ENCODE peak calls at places on chromosome 11, in five cellular contexts. R is body of pancreas, M is mammary epithelial cell, Q is GM23248, Z is OCI-LY7. B is an unnamed sample.

GRCh38 chr11:111302298-111302697 is 4.0 kb downstream of the POU2AF3 start:
- DNase-seq in Q (no peak), M (no peak), R (peak), Z (peak), B (no peak)

GRCh38 chr11:71977743-71978418 is 20.8 kb upstream of the IL18BP start:
- DNase-seq in M (peak), Q (peak), R (peak), Z (peak), B (no peak)

GRCh38 chr11:47923667-47924066 is 56.7 kb upstream of the PTPRJ start:
- DNase-seq in R (peak), Q (peak), M (no peak), Z (no peak), B (no peak)

GRCh38 chr11:35804446-35805040 is 139.3 kb upstream of the LDLRAD3 start:
- DNase-seq in M (no peak), R (no peak), Z (no peak), Q (no peak), B (no peak)

GRCh38 chr11:66851698-66852465 is 5.0 kb upstream of the LRFN4 start:
- DNase-seq in M (no peak), Q (peak), Z (peak), R (no peak), B (no peak)

GRCh38 chr11:8386134-8386864 is 122.6 kb upstream of the LMO1 start:
- DNase-seq in M (no peak), Q (no peak), Z (no peak), R (no peak), B (no peak)

GRCh38 chr11:105106140-105106539 is 33.4 kb downstream of the CARD18 start:
- DNase-seq in Q (no peak), R (no peak), Z (no peak), M (no peak), B (no peak)

GRCh38 chr11:3108183-3108721 is 51.0 kb upstream of the CARS1 start:
- DNase-seq in R (no peak), M (no peak), Z (no peak), Q (no peak), B (no peak)

GRCh38 chr11:68655806-68656205 is 28.5 kb upstream of the GAL start:
- DNase-seq in M (no peak), R (no peak), Q (no peak), Z (no peak), B (no peak)

GRCh38 chr11:95404370-95404769 is 173.4 kb upstream of the SESN3 start:
- DNase-seq in Z (no peak), R (no peak), Q (no peak), M (no peak), B (no peak)

GRCh38 chr11:112694813-112695212 is 266.4 kb upstream of the NCAM1 start:
- DNase-seq in Q (peak), R (no peak), M (peak), Z (no peak), B (peak)

GRCh38 chr11:69078930-69079607 is 30.3 kb downstream of the TPCN2 start:
- DNase-seq in Q (no peak), Z (no peak), R (no peak), M (no peak), B (no peak)

GRCh38 chr11:106399075-106399500 is 321.6 kb downstream of the AASDHPPT start:
- DNase-seq in M (peak), Q (peak), R (peak), Z (no peak), B (peak)

GRCh38 chr11:67321313-67321871 is 18.1 kb downstream of the SSH3 start:
- DNase-seq in Z (no peak), Q (no peak), R (no peak), M (no peak), B (no peak)

GRCh38 chr11:69891421-69892236 is 72.4 kb upstream of the FGF3 start:
- DNase-seq in R (no peak), Q (no peak), Z (no peak), M (no peak), B (no peak)

GRCh38 chr11:62552465-62552782 is 5.8 kb upstream of the AHNAK start:
- DNase-seq in Z (no peak), M (no peak), R (no peak), Q (peak), B (no peak)

GRCh38 chr11:12540075-12540685 is 134.0 kb upstream of the TEAD1 start:
- DNase-seq in Z (no peak), M (no peak), Q (peak), R (no peak), B (no peak)

GRCh38 chr11:12542186-12542935 is 131.9 kb upstream of the TEAD1 start:
- DNase-seq in M (no peak), Z (no peak), R (no peak), Q (peak), B (no peak)

GRCh38 chr11:12539570-12539969 is 134.7 kb upstream of the TEAD1 start:
- DNase-seq in M (peak), Q (peak), Z (no peak), R (no peak), B (peak)

GRCh38 chr11:12541588-12542151 is 132.6 kb upstream of the TEAD1 start:
- DNase-seq in Z (no peak), Q (no peak), R (no peak), M (no peak), B (no peak)

DNA sequence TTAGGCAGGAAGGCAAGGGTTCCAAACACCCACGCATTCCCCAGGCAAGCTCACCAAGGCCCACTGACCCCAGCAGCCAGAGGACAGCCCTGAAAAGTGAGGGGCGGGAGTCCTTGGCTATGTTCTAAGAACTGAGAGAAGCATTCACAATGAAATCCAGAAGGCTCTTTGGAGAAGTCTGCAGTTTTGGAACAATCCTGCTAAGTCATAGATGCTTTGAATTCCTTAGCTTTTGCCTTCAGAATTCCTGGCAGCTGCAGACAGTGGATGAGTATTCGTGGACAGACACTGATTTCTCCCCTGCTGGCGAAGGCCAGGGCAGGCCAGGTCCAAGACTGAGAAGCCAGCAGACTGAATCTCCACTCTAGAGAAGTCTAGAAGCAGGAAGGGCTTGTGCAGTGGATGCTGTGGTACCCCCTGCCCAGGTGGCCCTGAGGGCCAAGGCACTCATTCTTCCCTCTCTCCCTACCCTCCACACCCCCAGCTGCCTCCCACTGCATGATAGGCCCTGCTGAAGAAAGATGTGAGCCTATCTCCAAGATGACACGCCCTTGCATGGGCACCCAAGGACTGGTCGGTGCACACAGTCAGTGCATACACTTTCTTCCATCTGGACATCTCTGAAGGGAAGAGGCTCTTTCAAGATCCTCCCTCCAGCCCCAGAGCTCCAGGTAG is 133.2 kb upstream of the TEAD1 start:
- DNase-seq in M (no peak), Q (peak), Z (no peak), R (no peak), B (no peak)
- H3K27ac ChIP-seq in M (peak), Q (peak), Z (no peak), R (no peak), B (peak)

DNA sequence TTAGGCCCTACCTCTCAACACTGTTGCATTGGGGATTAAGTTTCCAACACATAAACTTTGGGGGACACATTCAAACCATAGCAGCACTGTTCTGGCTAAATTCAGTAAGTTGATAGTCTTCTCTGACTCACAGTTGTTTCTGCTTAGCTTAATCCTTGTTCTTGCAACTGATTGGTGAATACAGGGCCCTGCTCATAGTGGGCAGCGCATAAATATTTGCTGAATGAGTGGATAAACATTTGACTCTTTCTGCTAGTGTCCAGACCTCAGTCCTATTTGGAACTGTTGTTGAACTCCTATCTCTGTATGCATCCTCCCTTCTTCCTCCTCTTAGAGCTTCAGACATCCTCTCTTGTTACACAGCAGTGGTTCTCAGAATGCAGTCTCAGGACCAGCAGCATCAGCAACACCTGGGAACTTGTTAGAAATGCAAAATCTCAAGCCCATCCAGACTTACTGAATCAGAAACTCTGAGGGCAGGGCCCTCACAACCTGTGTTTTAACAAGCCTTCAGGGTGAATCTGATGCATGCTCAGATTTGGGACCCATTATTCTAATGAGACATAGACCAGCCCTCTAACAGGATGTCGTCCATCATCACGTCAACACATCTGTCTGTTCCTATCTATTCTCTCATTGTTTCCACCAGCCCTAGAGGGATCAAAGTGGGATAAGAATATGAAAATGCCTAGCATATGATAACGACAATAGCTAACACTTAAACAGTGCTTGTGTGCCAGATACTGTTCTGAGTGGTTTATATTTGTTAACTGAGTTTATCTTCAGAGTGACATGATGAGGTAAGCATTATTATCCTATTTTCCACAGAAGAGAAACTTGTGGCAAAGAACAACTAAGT is 22.3 kb downstream of the SPON1 start:
- DNase-seq in Q (peak), Z (peak), R (no peak), M (no peak), B (no peak)
- H3K27ac ChIP-seq in Q (peak), Z (no peak), R (no peak), M (no peak), B (no peak)

GRCh38 chr11:39209966-39210365 is 2249.5 kb downstream of the LRRC4C start:
- DNase-seq in R (no peak), Q (no peak), M (no peak), Z (no peak), B (no peak)
- H3K27ac ChIP-seq in R (no peak), Q (no peak), M (no peak), Z (no peak), B (no peak)

GRCh38 chr11:92511522-92512203 is 287.0 kb downstream of the FAT3 start:
- DNase-seq in M (no peak), R (no peak), Q (no peak), Z (no peak), B (no peak)
- H3K27ac ChIP-seq in M (no peak), R (no peak), Q (no peak), Z (no peak), B (no peak)

GRCh38 chr11:9855579-9856260 is 191.8 kb downstream of the SWAP70 start:
- DNase-seq in R (no peak), Z (peak), M (no peak), Q (peak), B (no peak)
- H3K27ac ChIP-seq in R (no peak), Z (peak), M (no peak), Q (peak), B (no peak)

GRCh38 chr11:63879598-63879997 is 37.4 kb downstream of the RCOR2 start:
- DNase-seq in Z (no peak), Q (no peak), R (no peak), M (no peak), B (no peak)
- H3K27ac ChIP-seq in Z (no peak), Q (peak), R (no peak), M (no peak), B (no peak)

GRCh38 chr11:86577663-86578636 is 94.5 kb downstream of the ME3 start:
- DNase-seq in Q (peak), Z (no peak), R (peak), M (peak), B (no peak)

GRCh38 chr11:86578727-86579405 is 93.5 kb downstream of the ME3 start:
- DNase-seq in M (peak), Z (no peak), Q (no peak), R (no peak), B (no peak)

GRCh38 chr11:86575208-86575855 is 97.1 kb downstream of the ME3 start:
- DNase-seq in R (no peak), Z (no peak), M (no peak), Q (no peak), B (no peak)

GRCh38 chr11:86575927-86576326 is 96.5 kb downstream of the ME3 start:
- DNase-seq in Z (no peak), M (no peak), R (no peak), Q (no peak), B (no peak)

DNA sequence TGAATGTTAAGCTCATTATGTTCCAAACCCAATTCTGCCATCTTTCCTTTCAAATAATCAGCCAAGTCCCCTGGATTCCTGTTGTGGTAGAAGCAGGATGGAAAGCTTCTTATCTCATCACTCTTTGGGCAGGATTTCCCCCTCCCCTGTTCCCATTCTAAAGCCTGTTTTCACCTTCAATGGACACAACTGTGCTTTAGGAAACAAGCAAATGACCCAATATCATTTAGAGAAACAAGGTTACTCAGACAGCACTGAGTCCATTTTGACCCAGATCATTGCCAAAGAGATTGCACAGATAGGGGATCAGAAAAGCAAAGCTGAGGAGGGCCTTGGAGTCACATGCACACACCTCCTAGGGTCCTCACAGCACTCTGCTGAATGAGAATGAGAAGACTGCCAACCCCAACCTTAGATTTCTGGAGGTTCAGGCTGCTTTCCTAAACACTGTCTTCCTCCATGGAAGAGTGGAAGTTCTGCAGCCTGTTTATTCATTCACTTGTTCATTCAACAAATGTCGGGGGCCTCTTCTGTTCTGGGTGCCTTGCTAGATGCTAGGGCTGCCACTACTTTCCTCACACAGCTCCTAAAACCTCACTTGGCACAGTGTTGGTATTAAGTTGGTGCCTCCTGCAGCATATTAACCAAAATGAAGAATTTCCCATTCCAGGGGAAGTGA is 95.3 kb downstream of the ME3 start:
- DNase-seq in M (no peak), Z (no peak), Q (no peak), R (no peak), B (no peak)
- H3K27ac ChIP-seq in M (no peak), Z (no peak), Q (no peak), R (no peak), B (no peak)

GRCh38 chr11:132992838-132993680 is 539.2 kb downstream of the OPCML start:
- DNase-seq in R (no peak), Z (no peak), M (no peak), Q (peak), B (no peak)
- H3K27ac ChIP-seq in R (no peak), Z (no peak), M (no peak), Q (no peak), B (no peak)

GRCh38 chr11:126347751-126348628 is 7.5 kb upstream of the ST3GAL4 start:
- DNase-seq in Z (no peak), Q (no peak), M (no peak), R (no peak), B (no peak)
- H3K27ac ChIP-seq in Z (no peak), Q (peak), M (no peak), R (no peak), B (no peak)

B was measured in epithelial cell of prostate.